ENCODE peak calls at places on chromosomes 12 and 14, in seven cellular contexts. P, U, Y, T, F, L and A are unnamed samples.
A peak's percentile ranks its signal among the peaks of the same experiment; 100 is the strongest.

GRCh38 chr14:33836203-33836894 is 114.5 kb downstream of the EGLN3 start:
- DNase-seq in P (no peak), Y (no peak), U (no peak), T (no peak), F (no peak), L (no peak), A (no peak)

GRCh38 chr14:24430682-24431568 is 1.2 kb downstream of the KHNYN start:
- DNase-seq in P (peak; percentile 38), U (peak; percentile 67), T (no peak), Y (peak; percentile 65), L (no peak), F (no peak), A (no peak)

GRCh38 chr12:25556136-25556535 is 3.1 kb upstream of the LMNTD1 start:
- DNase-seq in U (no peak), F (no peak), P (no peak), Y (no peak), T (no peak), L (no peak), A (no peak)

GRCh38 chr12:124994435-124994975 is 1.1 kb downstream of the BRI3BP start:
- DNase-seq in P (no peak), F (no peak), U (no peak), Y (peak; percentile 81), T (no peak), L (peak; percentile 35), A (peak; percentile 37)

GRCh38 chr12:104165801-104166200 is 27.8 kb upstream of the NFYB start:
- DNase-seq in F (no peak), P (no peak), L (no peak), T (no peak), U (no peak), Y (no peak), A (no peak)

GRCh38 chr12:129337413-129337812 is 484.1 kb downstream of the GLT1D1 start:
- DNase-seq in Y (no peak), P (no peak), L (no peak), T (no peak), U (no peak), F (no peak), A (no peak)

GRCh38 chr14:72638021-72638420 is 255.9 kb downstream of the DPF3 start:
- DNase-seq in T (no peak), P (no peak), Y (no peak), U (no peak), F (no peak), L (peak; percentile 64), A (no peak)

GRCh38 chr14:67571991-67572323 is 28.1 kb downstream of the PIGH start:
- DNase-seq in U (no peak), F (no peak), L (no peak), Y (no peak), T (no peak), P (no peak), A (no peak)

GRCh38 chr14:93729993-93730392 is 58.3 kb downstream of the PRIMA1 start:
- DNase-seq in Y (no peak), L (peak; percentile 42), T (no peak), F (no peak), U (no peak), P (no peak), A (no peak)

GRCh38 chr14:95319312-95320075 is at the start of gene CLMN:
- DNase-seq in U (peak; percentile 10), F (peak; percentile 39), T (peak; percentile 5), L (peak; percentile 67), P (no peak), Y (peak; percentile 64), A (peak; percentile 49)

GRCh38 chr12:106086696-106087095 is 52.1 kb downstream of the NUAK1 start:
- DNase-seq in T (no peak), L (no peak), Y (no peak), U (no peak), F (no peak), P (no peak), A (no peak)

GRCh38 chr12:16345105-16345504 is 2.3 kb upstream of the MGST1 start:
- DNase-seq in L (no peak), F (no peak), U (no peak), Y (no peak), T (no peak), P (no peak), A (no peak)

GRCh38 chr12:92550661-92551060 is 152.1 kb upstream of the PLEKHG7 start:
- DNase-seq in T (no peak), L (no peak), Y (no peak), U (no peak), P (no peak), F (no peak), A (no peak)

GRCh38 chr14:52015411-52016030 is 26.2 kb downstream of the RTRAF start:
- DNase-seq in Y (no peak), F (no peak), P (no peak), L (no peak), T (no peak), U (no peak), A (peak; percentile 5)

GRCh38 chr14:106831322-106831720 is 1304.9 kb downstream of the TMEM121 start:
- DNase-seq in F (no peak), T (peak; percentile 42), P (peak; percentile 23), U (peak; percentile 28), Y (no peak), L (no peak), A (no peak)

GRCh38 chr12:124915249-124916236 is 1.1 kb upstream of the UBC start:
- DNase-seq in Y (peak; percentile 66), L (no peak), F (peak; percentile 59), P (no peak), T (no peak), U (no peak), A (peak; percentile 67)